ENCODE peak calls at places on chromosome X, in six cellular contexts. F is CD8-positive, alpha-beta memory T cell; R is stimulated activated CD8-positive, alpha-beta memory T cell treated with anti-CD3 and anti-CD28 coated beads, Interleukin-4, amount 100 ng/mL, for 4 hours; Q is NCI-H2081; V is WERI-Rb-1; B is GM12865. W is an unnamed sample.

GRCh38 chrX:7155163-7155562 is 7.2 kb upstream of the PUDP start:
- DNase-seq in F (no peak), R (no peak), Q (no peak), V (no peak), B (no peak), W (no peak)

GRCh38 chrX:17738002-17738713 is 865 bp downstream of the SCML1 start:
- DNase-seq in F (peak; percentile 84), R (no peak), Q (peak; percentile 33), V (peak; percentile 56), B (peak; percentile 1), W (no peak)

GRCh38 chrX:97845451-97845850 is 961.7 kb downstream of the RPA4 start:
- DNase-seq in F (no peak), R (no peak), Q (no peak), V (no peak), B (no peak), W (no peak)

GRCh38 chrX:40818236-40818635 is 82.9 kb upstream of the MED14 start:
- DNase-seq in F (no peak), R (no peak), Q (no peak), V (no peak), B (no peak), W (no peak)

GRCh38 chrX:13669246-13669689 is 16.3 kb downstream of the TCEANC start:
- DNase-seq in F (no peak), R (no peak), Q (no peak), V (no peak), B (peak; percentile 89), W (no peak)

GRCh38 chrX:19064175-19064574 is 58.1 kb downstream of the ADGRG2 start:
- DNase-seq in F (no peak), R (no peak), Q (no peak), V (peak; percentile 34), B (no peak), W (no peak)

GRCh38 chrX:40406330-40406859 is 174.4 kb upstream of the ATP6AP2 start:
- DNase-seq in F (no peak), R (no peak), Q (no peak), V (peak; percentile 37), B (peak; percentile 73), W (peak; percentile 40)

GRCh38 chrX:10243056-10243455 is 86.3 kb downstream of the CLCN4 start:
- DNase-seq in F (no peak), R (no peak), Q (no peak), V (no peak), B (no peak), W (no peak)

GRCh38 chrX:25001808-25002657 is 13.7 kb downstream of the ARX start:
- DNase-seq in F (no peak), R (no peak), Q (no peak), V (no peak), B (no peak), W (no peak)

GRCh38 chrX:43646800-43647199 is 9.3 kb upstream of the MAOA start:
- DNase-seq in F (no peak), R (no peak), Q (no peak), V (no peak), B (no peak), W (no peak)

GRCh38 chrX:53422091-53422914 is at the start of the genes RIBC1 and SMC1A:
- DNase-seq in F (peak; percentile 99), R (peak; percentile 96), Q (peak; percentile 95), V (peak; percentile 99), B (peak; percentile 97), W (peak; percentile 95)

GRCh38 chrX:147735364-147735763 is 176.4 kb upstream of the FMR1 start:
- DNase-seq in F (no peak), R (no peak), Q (no peak), V (no peak), B (no peak), W (no peak)

GRCh38 chrX:94524867-94525266 is 850.9 kb downstream of the FAM133A start:
- DNase-seq in F (no peak), R (no peak), Q (no peak), V (no peak), B (peak; percentile 1), W (no peak)

GRCh38 chrX:20363003-20363674 is 96.4 kb upstream of the RPS6KA3 start:
- DNase-seq in F (no peak), R (no peak), Q (peak; percentile 67), V (no peak), B (no peak), W (no peak)

GRCh38 chrX:111376897-111377601 is 34.9 kb downstream of the DCX start:
- DNase-seq in F (no peak), R (no peak), Q (peak; percentile 84), V (no peak), B (no peak), W (no peak)

GRCh38 chrX:9272166-9272565 is 192.7 kb upstream of the TBL1X start:
- DNase-seq in F (no peak), R (no peak), Q (no peak), V (no peak), B (no peak), W (no peak)

GRCh38 chrX:117969782-117970181 is 146.8 kb downstream of the KLHL13 start:
- DNase-seq in F (no peak), R (no peak), Q (no peak), V (no peak), B (no peak), W (no peak)

GRCh38 chrX:34880656-34881055 is 61.9 kb upstream of the FAM47B start:
- DNase-seq in F (no peak), R (no peak), Q (no peak), V (no peak), B (no peak), W (no peak)

GRCh38 chrX:131650637-131651410 is 107.0 kb downstream of the OR13H1 start:
- DNase-seq in F (no peak), R (no peak), Q (no peak), V (no peak), B (no peak), W (no peak)

GRCh38 chrX:15653961-15654360 is 10.6 kb downstream of the CLTRN start:
- DNase-seq in F (no peak), R (no peak), Q (no peak), V (no peak), B (no peak), W (no peak)